ENCODE peak calls at places on chromosomes 13 and 19, in five cellular contexts. H, W, K, C and P are unnamed samples.

GRCh38 chr13:39527961-39528720 is 74.9 kb downstream of the LHFPL6 start:
- DNase-seq in H (no peak), W (no peak), K (no peak), C (no peak), P (no peak)

GRCh38 chr13:25415196-25415595 is 43.4 kb downstream of the ATP8A2 start:
- DNase-seq in H (no peak), W (no peak), K (no peak), C (no peak), P (no peak)

GRCh38 chr19:1837625-1838105 is 10.6 kb downstream of the REXO1 start:
- DNase-seq in H (no peak), W (peak), K (peak), C (peak), P (no peak)

GRCh38 chr19:45601115-45601514 is 897 bp downstream of the GPR4 start:
- DNase-seq in H (no peak), W (no peak), K (no peak), C (no peak), P (no peak)

GRCh38 chr13:20608438-20609020 is 41.6 kb downstream of the IFT88 start:
- DNase-seq in H (peak), W (no peak), K (no peak), C (no peak), P (no peak)

GRCh38 chr19:42198676-42199439 is 18.6 kb downstream of the DEDD2 start:
- DNase-seq in H (no peak), W (peak), K (peak), C (peak), P (no peak)

GRCh38 chr13:26881154-26881553 is 120.6 kb upstream of the GPR12 start:
- DNase-seq in H (no peak), W (no peak), K (no peak), C (no peak), P (no peak)

GRCh38 chr13:30711375-30711774 is 24.0 kb upstream of the ALOX5AP start:
- DNase-seq in H (no peak), W (no peak), K (no peak), C (no peak), P (no peak)

GRCh38 chr13:111005808-111006494 is 91.1 kb upstream of the ANKRD10 start:
- DNase-seq in H (no peak), W (no peak), K (no peak), C (peak), P (peak)

GRCh38 chr19:18788782-18789421 is 2.2 kb downstream of the COMP start:
- DNase-seq in H (no peak), W (no peak), K (no peak), C (no peak), P (no peak)